ENCODE peak calls at places on chromosome 3, in seven cellular contexts. G is upper lobe of left lung, Y is kidney epithelial cell, S is PC-3, K is stomach, C is heart right ventricle, F is PC-9. R is an unnamed sample. For H3K36me3, the result is how much of the 10 kb centered on the place peaks cover.

GRCh38 chr3:198071602-198072285 is 111.7 kb downstream of the LMLN start:
- DNase-seq in G (no peak), Y (peak), S (peak), K (no peak), C (no peak), F (peak), R (no peak)

GRCh38 chr3:48356419-48356818 is 15.6 kb upstream of the FBXW12 start:
- DNase-seq in G (no peak), Y (no peak), S (peak), K (no peak), C (no peak), F (no peak), R (no peak)

GRCh38 chr3:46408853-46409252 is 1.8 kb downstream of the CCRL2 start:
- DNase-seq in G (no peak), Y (no peak), S (no peak), K (no peak), C (no peak), F (no peak), R (no peak)

GRCh38 chr3:195207731-195208130 is 63.2 kb downstream of the XXYLT1 start:
- DNase-seq in G (no peak), Y (no peak), S (no peak), K (no peak), C (no peak), F (no peak), R (no peak)

GRCh38 chr3:190301591-190301990 is 20.7 kb downstream of the CLDN1 start:
- DNase-seq in G (no peak), Y (no peak), S (peak), K (no peak), C (no peak), F (no peak), R (no peak)

GRCh38 chr3:149090907-149091306 is 4.6 kb upstream of the HLTF start:
- DNase-seq in G (no peak), Y (no peak), S (no peak), K (no peak), C (no peak), F (no peak), R (no peak)

GRCh38 chr3:51860703-51861665 is at the start of gene IQCF2:
- DNase-seq in G (no peak), Y (no peak), S (no peak), K (no peak), C (no peak), F (no peak), R (no peak)

GRCh38 chr3:48468329-48468731 is 21.8 kb downstream of the ATRIP start:
- DNase-seq in G (no peak), Y (no peak), S (no peak), K (peak), C (no peak), F (no peak), R (no peak)

GRCh38 chr3:109265300-109265699 is 51.0 kb downstream of the DPPA2 start:
- DNase-seq in G (no peak), Y (no peak), S (peak), K (no peak), C (no peak), F (no peak), R (no peak)

GRCh38 chr3:38588995-38589937 is 60.2 kb downstream of the SCN5A start:
- DNase-seq in G (peak), Y (no peak), S (no peak), K (peak), C (peak), F (no peak), R (no peak)

GRCh38 chr3:55958605-55959004 is 471.5 kb upstream of the WNT5A start:
- DNase-seq in G (no peak), Y (no peak), S (no peak), K (no peak), C (no peak), F (no peak), R (no peak)

GRCh38 chr3:52022323-52023100 is 26.8 kb upstream of the RPL29 start:
- DNase-seq in G (peak), Y (no peak), S (no peak), K (no peak), C (peak), F (no peak), R (no peak)

GRCh38 chr3:197302696-197303341 is 4.4 kb upstream of the DLG1 start:
- DNase-seq in G (no peak), Y (no peak), S (peak), K (no peak), C (no peak), F (peak), R (no peak)

GRCh38 chr3:5197470-5198312 is 10.2 kb downstream of the EDEM1 start:
- DNase-seq in G (no peak), Y (no peak), S (peak), K (no peak), C (no peak), F (no peak), R (peak)

GRCh38 chr3:142964150-142964498 is 650 bp upstream of the PAQR9 start:
- DNase-seq in G (no peak), Y (no peak), S (no peak), K (no peak), C (no peak), F (no peak), R (no peak)

GRCh38 chr3:167837430-167837829 is 101.9 kb downstream of the SERPINI1 start:
- DNase-seq in G (no peak), Y (no peak), S (peak), K (no peak), C (no peak), F (no peak), R (no peak)

GRCh38 chr3:43915546-43915945 is 224.8 kb downstream of the ABHD5 start:
- DNase-seq in G (no peak), Y (no peak), S (no peak), K (no peak), C (no peak), F (no peak), R (no peak)

GRCh38 chr3:102796856-102797255 is 362.0 kb downstream of the ZPLD1 start:
- DNase-seq in G (no peak), Y (no peak), S (no peak), K (no peak), C (no peak), F (no peak), R (no peak)

GRCh38 chr3:172520332-172520831 is 2.8 kb downstream of the TNFSF10 start:
- DNase-seq in G (no peak), Y (peak), S (no peak), K (no peak), C (no peak), F (no peak), R (peak)

GRCh38 chr3:123155471-123156011 is 46.2 kb upstream of the SEC22A start:
- DNase-seq in G (peak), Y (no peak), S (no peak), K (peak), C (no peak), F (no peak), R (no peak)

GRCh38 chr3:136954980-136955780 is 2.6 kb upstream of the IL20RB start:
- DNase-seq in G (no peak), Y (no peak), S (no peak), K (no peak), C (no peak), F (no peak), R (no peak)
- H3K4me3 ChIP-seq in G (no peak), Y (no peak), S (no peak), K (no peak), C (no peak), F (peak), R (no peak)

GRCh38 chr3:129023909-129024308 is 22.8 kb downstream of the EFCC1 start:
- DNase-seq in G (no peak), Y (no peak), S (peak), K (no peak), C (no peak), F (peak), R (no peak)
- TF ChIP-seq CTCF in G (no peak), Y (peak), S (peak), K (no peak), C (peak), F (peak), R (peak)

DNA sequence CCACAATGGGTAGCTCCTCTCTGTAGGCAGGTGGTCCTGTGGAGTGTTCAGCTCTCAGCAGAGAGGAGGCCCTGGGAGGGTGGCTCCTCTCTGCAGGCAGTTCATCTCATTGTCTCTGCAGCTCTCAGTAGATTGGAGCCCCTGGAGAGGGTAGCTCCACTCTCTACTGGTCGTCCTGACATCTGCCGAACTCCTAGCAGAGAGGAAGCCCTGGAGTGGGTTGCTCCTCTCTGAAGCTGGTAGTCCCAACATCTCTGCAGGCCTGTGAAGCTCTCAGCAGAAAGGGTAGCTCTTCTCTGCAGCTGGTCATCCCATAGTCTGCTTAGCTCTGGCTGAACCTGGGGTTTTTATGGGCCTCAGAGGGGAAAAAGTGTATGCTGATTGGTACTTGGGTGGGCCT is 50.8 kb downstream of the EFCAB12 start:
- DNase-seq in G (no peak), Y (no peak), S (no peak), K (no peak), C (no peak), F (no peak), R (no peak)
- H3K36me3 ChIP-seq in G (under half), Y (under half), S (under half), K (under half), C (under half), F (under half), R (under half)

GRCh38 chr3:187889601-187890404 is 144.5 kb upstream of the BCL6 start:
- DNase-seq in G (peak), Y (no peak), S (no peak), K (no peak), C (no peak), F (no peak), R (no peak)
- H3K4me3 ChIP-seq in G (no peak), Y (no peak), S (no peak), K (no peak), C (no peak), F (no peak), R (no peak)

GRCh38 chr3:125043599-125044151 is 12.1 kb downstream of the HEG1 start:
- DNase-seq in G (peak), Y (no peak), S (no peak), K (peak), C (peak), F (no peak), R (no peak)

GRCh38 chr3:125042725-125043406 is 12.9 kb downstream of the HEG1 start:
- DNase-seq in G (no peak), Y (no peak), S (no peak), K (no peak), C (peak), F (no peak), R (no peak)

GRCh38 chr3:125048282-125048681 is 7.5 kb downstream of the HEG1 start:
- DNase-seq in G (no peak), Y (no peak), S (no peak), K (no peak), C (no peak), F (no peak), R (no peak)

GRCh38 chr3:125045194-125045593 is 10.6 kb downstream of the HEG1 start:
- DNase-seq in G (no peak), Y (no peak), S (no peak), K (no peak), C (no peak), F (no peak), R (no peak)

DNA sequence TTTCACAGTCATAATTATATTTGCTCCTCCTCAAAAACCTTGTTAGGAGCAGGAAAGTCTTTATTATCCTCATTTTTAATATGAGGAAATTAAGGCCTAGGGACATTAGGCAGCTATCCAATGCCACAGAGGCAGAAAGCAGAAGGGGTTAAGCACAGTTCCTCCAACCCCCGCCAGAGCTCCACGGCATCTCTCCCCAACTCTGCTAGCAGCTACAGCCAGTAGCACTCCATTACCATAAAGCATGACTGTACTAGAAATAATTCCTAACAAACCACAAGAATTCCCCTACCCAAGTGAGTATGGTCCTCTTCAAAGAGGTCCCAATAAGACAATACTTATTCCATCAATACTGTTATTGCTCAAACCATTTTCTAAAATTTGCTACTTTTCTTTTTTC is 9.8 kb downstream of the HEG1 start:
- DNase-seq in G (no peak), Y (no peak), S (peak), K (no peak), C (no peak), F (no peak), R (peak)
- TF ChIP-seq CTCF in G (no peak), Y (peak), S (no peak), K (no peak), C (no peak), F (no peak), R (peak)

DNA sequence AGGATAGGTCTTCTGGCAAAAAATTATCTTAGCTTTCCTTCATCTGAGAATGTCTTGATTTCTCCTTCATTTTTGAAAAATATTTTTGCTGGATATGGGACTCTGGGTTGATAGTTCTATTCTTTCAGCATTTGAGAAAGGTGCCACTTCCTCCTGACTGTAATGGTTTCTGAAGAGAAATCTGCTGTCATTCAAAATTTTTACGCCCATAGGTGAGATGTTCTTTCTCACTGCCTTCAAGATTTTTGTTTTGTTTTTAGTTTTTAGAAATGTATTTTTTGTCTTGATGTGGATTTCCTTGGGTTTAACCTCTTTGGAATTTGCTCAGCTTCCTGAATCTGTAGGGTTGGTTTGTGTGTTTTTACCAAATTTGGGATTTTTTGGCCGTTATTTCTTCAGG is 37.1 kb upstream of the ATP2B2 start:
- DNase-seq in G (no peak), Y (no peak), S (no peak), K (no peak), C (no peak), F (no peak), R (no peak)
- H3K36me3 ChIP-seq in G (under half), Y (under half), S (under half), K (under half), C (under half), F (under half), R (under half)

R was measured in BJ.